ENCODE peak calls at places on chromosomes 13 and 19, in four cellular contexts. P is body of pancreas, R is NCI-H187 treated with DMSO at 0.1 percent for 48 hours, K is BE2C. T is an unnamed sample.

GRCh38 chr13:87122551-87122950 is 548.6 kb upstream of the SLITRK5 start:
- DNase-seq in K (no peak), R (no peak), P (no peak), T (no peak)

GRCh38 chr13:111114362-111115050 is 604 bp upstream of the ARHGEF7 start:
- DNase-seq in K (no peak), R (no peak), P (peak), T (no peak)

GRCh38 chr13:30593001-30593400 is 24.7 kb upstream of the USPL1 start:
- DNase-seq in K (no peak), R (no peak), P (no peak), T (no peak)

GRCh38 chr13:79659161-79659560 is 178.2 kb downstream of the NDFIP2 start:
- DNase-seq in R (no peak), P (peak), K (peak), T (peak)

GRCh38 chr19:10084803-10085202 is 1.3 kb upstream of the SHFL start:
- DNase-seq in P (no peak), K (no peak), R (no peak), T (no peak)

GRCh38 chr13:43143591-43143990 is 120.2 kb downstream of the DNAJC15 start:
- DNase-seq in K (no peak), R (no peak), P (no peak), T (no peak)

GRCh38 chr19:19214892-19215291 is 3.1 kb downstream of the NCAN start:
- DNase-seq in R (no peak), P (no peak), K (no peak), T (peak)

GRCh38 chr19:4015705-4016402 is 8.3 kb downstream of the PIAS4 start:
- DNase-seq in R (no peak), K (peak), P (peak), T (no peak)

GRCh38 chr13:46855664-46856063 is 41.2 kb downstream of the HTR2A start:
- DNase-seq in P (no peak), R (no peak), K (no peak), T (no peak)

GRCh38 chr13:33153421-33154381 is 131.9 kb downstream of the STARD13 start:
- DNase-seq in K (no peak), R (no peak), P (no peak), T (no peak)

GRCh38 chr13:38688674-38689073 is 1.8 kb downstream of the FREM2 start:
- DNase-seq in P (no peak), R (no peak), K (peak), T (no peak)

GRCh38 chr19:13056052-13056660 is 46.5 kb downstream of the LYL1 start:
- DNase-seq in K (no peak), P (no peak), R (no peak), T (peak)

GRCh38 chr13:29883941-29884518 is 33.6 kb upstream of the UBL3 start:
- DNase-seq in K (no peak), R (no peak), P (no peak), T (no peak)

GRCh38 chr13:39051157-39051556 is 12.9 kb downstream of the NHLRC3 start:
- DNase-seq in K (no peak), P (no peak), R (no peak), T (no peak)

GRCh38 chr19:49473868-49474544 is at the start of gene FLT3LG:
- DNase-seq in P (peak), K (peak), R (no peak), T (peak)

GRCh38 chr19:511101-511841 is 4.0 kb downstream of the TPGS1 start:
- DNase-seq in K (no peak), P (peak), R (peak), T (peak)

GRCh38 chr13:60226507-60226906 is 62.8 kb upstream of the DIAPH3 start:
- DNase-seq in R (no peak), K (peak), P (peak), T (peak)

GRCh38 chr19:45577111-45577905 is 7.3 kb downstream of the OPA3 start:
- DNase-seq in P (peak), K (no peak), R (no peak), T (no peak)

GRCh38 chr13:110912651-110913051 is 2.2 kb downstream of the ANKRD10 start:
- DNase-seq in R (no peak), P (peak), K (no peak), T (no peak)

GRCh38 chr13:97911311-97912138 is 42.0 kb upstream of the IPO5 start:
- DNase-seq in K (peak), P (peak), R (no peak), T (peak)

GRCh38 chr19:54325194-54325621 is 12.2 kb upstream of the LILRA5 start:
- DNase-seq in K (peak), P (peak), R (no peak), T (no peak)

GRCh38 chr13:87498681-87499080 is 172.5 kb upstream of the SLITRK5 start:
- DNase-seq in K (no peak), P (no peak), R (no peak), T (peak)

GRCh38 chr19:48480476-48481190 is 11.5 kb downstream of the CYTH2 start:
- DNase-seq in R (no peak), P (peak), K (no peak), T (no peak)

GRCh38 chr19:51948979-51949378 is 21.7 kb downstream of the ZNF613 start:
- DNase-seq in P (peak), K (peak), R (no peak), T (no peak)

GRCh38 chr13:111287201-111287600 is 33.2 kb upstream of the TEX29 start:
- DNase-seq in R (no peak), K (no peak), P (no peak), T (peak)

GRCh38 chr19:39411832-39412099 is 703 bp upstream of the PLEKHG2 start:
- DNase-seq in P (peak), R (peak), K (peak), T (peak)

GRCh38 chr19:14556662-14557188 is 15.1 kb downstream of the NDUFB7 start:
- DNase-seq in P (peak), R (no peak), K (peak), T (peak)

GRCh38 chr13:79445968-79446645 is 34.8 kb upstream of the NDFIP2 start:
- DNase-seq in P (no peak), K (no peak), R (no peak), T (no peak)

GRCh38 chr19:33703438-33703750 is 81.6 kb downstream of the CHST8 start:
- DNase-seq in P (no peak), K (no peak), R (no peak), T (no peak)

GRCh38 chr13:52169839-52170238 is 10.4 kb upstream of the NEK3 start:
- DNase-seq in K (no peak), R (no peak), P (no peak), T (no peak)

GRCh38 chr19:4889034-4889825 is 13.5 kb downstream of the ARRDC5 start:
- DNase-seq in R (no peak), P (no peak), K (no peak), T (no peak)

GRCh38 chr19:10228393-10228792 is 2.7 kb downstream of the S1PR2 start:
- DNase-seq in K (no peak), R (no peak), P (no peak), T (no peak)

T was measured in SJCRH30.